ENCODE peak calls at places on chromosomes 12 and 14, in eight cellular contexts. V is CD8-positive, alpha-beta T cell; G is GM23248; A is hepatocyte; T is AG04450; O is neuronal stem cell; Y is aorta; Z is right atrium auricular region. N is an unnamed sample. For H3K27me3, the result is how much of the 10 kb centered on the place peaks cover.

GRCh38 chr14:24954037-24954696 is 95.8 kb downstream of the STXBP6 start:
- DNase-seq in V (no peak), G (no peak), A (no peak), T (no peak), O (no peak), Y (no peak), Z (no peak), N (no peak)

GRCh38 chr14:55220230-55220629 is 28.8 kb upstream of the DLGAP5 start:
- DNase-seq in V (no peak), G (peak), A (no peak), T (no peak), O (no peak), Y (no peak), Z (no peak), N (no peak)

GRCh38 chr12:117901631-117902030 is 67.2 kb downstream of the KSR2 start:
- DNase-seq in V (no peak), G (no peak), A (no peak), T (no peak), O (no peak), Y (no peak), Z (no peak), N (no peak)

GRCh38 chr14:36975834-36976233 is 196.6 kb downstream of the SLC25A21 start:
- DNase-seq in V (no peak), G (no peak), A (no peak), T (no peak), O (no peak), Y (no peak), Z (no peak), N (no peak)

GRCh38 chr14:64467131-64467530 is 1.8 kb downstream of the AKAP5 start:
- DNase-seq in V (no peak), G (no peak), A (no peak), T (no peak), O (no peak), Y (no peak), Z (no peak), N (no peak)

GRCh38 chr12:104522985-104523719 is 66.4 kb downstream of the CHST11 start:
- DNase-seq in V (no peak), G (peak), A (no peak), T (no peak), O (no peak), Y (no peak), Z (no peak), N (no peak)

GRCh38 chr14:29317423-29317822 is 550.8 kb downstream of the FOXG1 start:
- DNase-seq in V (no peak), G (no peak), A (no peak), T (no peak), O (no peak), Y (no peak), Z (no peak), N (no peak)

GRCh38 chr12:118060301-118061010 is 523 bp downstream of the WSB2 start:
- DNase-seq in V (peak), G (peak), A (peak), T (no peak), O (no peak), Y (peak), Z (no peak), N (peak)

GRCh38 chr12:89946518-89946917 is 237.9 kb upstream of the ATP2B1 start:
- DNase-seq in V (no peak), G (no peak), A (no peak), T (no peak), O (no peak), Y (no peak), Z (no peak), N (no peak)

GRCh38 chr14:80485764-80486163 is 274.5 kb upstream of the DIO2 start:
- DNase-seq in V (no peak), G (no peak), A (no peak), T (no peak), O (no peak), Y (no peak), Z (no peak), N (no peak)

GRCh38 chr12:116599285-116600122 is 40.3 kb downstream of the MAP1LC3B2 start:
- DNase-seq in V (peak), G (peak), A (peak), T (peak), O (peak), Y (peak), Z (peak), N (peak)

GRCh38 chr12:98221243-98221808 is 294.1 kb upstream of the TMPO start:
- DNase-seq in V (no peak), G (no peak), A (no peak), T (no peak), O (no peak), Y (no peak), Z (no peak), N (no peak)

GRCh38 chr12:104793280-104793679 is 164.8 kb downstream of the SLC41A2 start:
- DNase-seq in V (no peak), G (peak), A (no peak), T (no peak), O (no peak), Y (peak), Z (no peak), N (peak)

DNA sequence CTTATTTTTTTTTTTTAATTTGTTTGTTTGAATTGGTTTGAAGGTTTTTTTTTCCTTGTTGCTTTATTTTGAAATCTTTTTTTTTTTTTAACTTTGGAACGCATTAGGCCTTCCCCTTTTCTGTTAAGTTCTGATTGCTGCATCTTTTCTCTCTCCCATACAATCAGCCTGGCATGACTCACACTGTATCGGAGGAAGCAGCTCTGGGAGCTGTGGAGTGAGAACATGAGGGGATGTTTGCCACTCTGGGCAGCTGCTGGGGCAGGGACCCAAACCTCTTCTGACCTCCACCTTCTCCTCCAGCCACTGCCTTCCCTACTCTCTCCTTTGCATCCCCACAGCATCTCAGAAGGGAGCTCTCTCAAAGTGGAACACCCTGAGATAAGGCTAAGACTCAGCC is 160.3 kb upstream of the FKBP4 start:
- DNase-seq in V (no peak), G (no peak), A (no peak), T (no peak), O (no peak), Y (no peak), Z (no peak), N (no peak)
- H3K27me3 ChIP-seq in V (under half), G (under half), A (under half), T (under half), O (under half), Y (under half), Z (under half), N (under half)

GRCh38 chr14:92573761-92574498 is 60.3 kb downstream of the RIN3 start:
- DNase-seq in V (no peak), G (no peak), A (no peak), T (no peak), O (no peak), Y (no peak), Z (no peak), N (peak)
- H3K27me3 ChIP-seq in V (under half), G (under half), A (under half), T (under half), O (under half), Y (under half), Z (under half), N (under half)

GRCh38 chr12:109527489-109528123 is 45.7 kb downstream of the MMAB start:
- DNase-seq in V (no peak), G (no peak), A (no peak), T (no peak), O (no peak), Y (no peak), Z (no peak), N (no peak)
- H3K27me3 ChIP-seq in V (under half), G (under half), A (under half), T (under half), O (under half), Y (under half), Z (under half), N (under half)

GRCh38 chr12:5430639-5431603 is 987 bp upstream of the NTF3 start:
- DNase-seq in V (no peak), G (peak), A (no peak), T (no peak), O (no peak), Y (peak), Z (no peak), N (no peak)
- H3K27me3 ChIP-seq in V (under half), G (half or more), A (under half), T (under half), O (half or more), Y (under half), Z (under half), N (under half)

DNA sequence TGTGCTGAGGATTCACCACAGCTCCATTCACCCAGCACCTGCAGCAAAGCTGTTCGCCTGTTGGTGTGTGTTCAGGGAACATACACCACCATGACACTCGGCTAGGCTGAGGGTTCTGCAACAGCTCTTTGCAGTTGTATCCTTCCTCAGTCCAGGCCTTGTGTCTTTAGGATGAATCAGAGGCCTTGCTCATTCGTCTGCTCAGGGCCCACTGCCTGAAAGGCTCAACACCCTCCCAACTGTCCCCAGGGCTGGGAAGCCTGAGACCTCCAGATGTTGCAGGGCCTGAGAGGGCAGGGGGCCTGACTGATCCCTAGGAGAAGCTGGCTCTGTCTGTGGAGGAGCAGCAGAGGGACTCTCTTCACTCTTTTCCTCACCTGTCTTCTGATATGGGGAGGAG is 11.2 kb downstream of the ZDHHC22 start:
- DNase-seq in V (no peak), G (no peak), A (no peak), T (no peak), O (no peak), Y (no peak), Z (peak), N (no peak)
- H3K27me3 ChIP-seq in V (under half), G (under half), A (under half), T (under half), O (under half), Y (under half), Z (under half), N (under half)

GRCh38 chr14:104583424-104584114 is 4.0 kb downstream of the C14orf180 start:
- DNase-seq in V (no peak), G (no peak), A (no peak), T (no peak), O (no peak), Y (no peak), Z (no peak), N (no peak)
- H3K27me3 ChIP-seq in V (under half), G (under half), A (under half), T (under half), O (half or more), Y (under half), Z (under half), N (under half)

GRCh38 chr12:30930238-30931010 is 3.9 kb downstream of the TSPAN11 start:
- DNase-seq in V (no peak), G (no peak), A (no peak), T (no peak), O (no peak), Y (no peak), Z (peak), N (no peak)

GRCh38 chr12:30926243-30927209 is at the start of gene TSPAN11:
- DNase-seq in V (no peak), G (peak), A (peak), T (no peak), O (peak), Y (no peak), Z (no peak), N (peak)

GRCh38 chr12:30925607-30926242 is 823 bp upstream of the TSPAN11 start:
- DNase-seq in V (no peak), G (no peak), A (no peak), T (no peak), O (no peak), Y (no peak), Z (no peak), N (peak)

GRCh38 chr12:30928356-30929264 is 2.1 kb downstream of the TSPAN11 start:
- DNase-seq in V (no peak), G (no peak), A (no peak), T (no peak), O (no peak), Y (no peak), Z (peak), N (peak)

GRCh38 chr12:30927210-30927576 is 645 bp downstream of the TSPAN11 start:
- DNase-seq in V (no peak), G (peak), A (no peak), T (no peak), O (no peak), Y (no peak), Z (no peak), N (no peak)
- H3K27me3 ChIP-seq in V (under half), G (under half), A (under half), T (under half), O (under half), Y (under half), Z (under half), N (under half)

GRCh38 chr12:125284087-125284486 is 218.9 kb downstream of the AACS start:
- DNase-seq in V (no peak), G (no peak), A (no peak), T (no peak), O (no peak), Y (no peak), Z (no peak), N (no peak)

GRCh38 chr12:125283521-125283920 is 218.3 kb downstream of the AACS start:
- DNase-seq in V (no peak), G (no peak), A (no peak), T (no peak), O (no peak), Y (no peak), Z (no peak), N (no peak)

GRCh38 chr12:125287155-125287847 is 222.1 kb downstream of the AACS start:
- DNase-seq in V (no peak), G (no peak), A (no peak), T (no peak), O (no peak), Y (no peak), Z (no peak), N (no peak)

GRCh38 chr12:125286005-125286727 is 220.9 kb downstream of the AACS start:
- DNase-seq in V (no peak), G (no peak), A (no peak), T (no peak), O (no peak), Y (no peak), Z (no peak), N (no peak)

GRCh38 chr12:125284945-125285344 is 219.7 kb downstream of the AACS start:
- DNase-seq in V (no peak), G (no peak), A (no peak), T (no peak), O (no peak), Y (no peak), Z (no peak), N (no peak)
- H3K27me3 ChIP-seq in V (under half), G (under half), A (under half), T (under half), O (under half), Y (under half), Z (under half), N (under half)

GRCh38 chr12:54059668-54060067 is 6.0 kb downstream of the HOXC4 start:
- DNase-seq in V (no peak), G (no peak), A (no peak), T (no peak), O (no peak), Y (no peak), Z (no peak), N (no peak)
- H3K27me3 ChIP-seq in V (under half), G (under half), A (half or more), T (under half), O (half or more), Y (under half), Z (under half), N (under half)

GRCh38 chr12:17214910-17215309 is 608.9 kb upstream of the LMO3 start:
- DNase-seq in V (no peak), G (no peak), A (no peak), T (no peak), O (no peak), Y (no peak), Z (no peak), N (no peak)

GRCh38 chr12:17215754-17216153 is 609.8 kb upstream of the LMO3 start:
- DNase-seq in V (no peak), G (no peak), A (no peak), T (no peak), O (no peak), Y (no peak), Z (no peak), N (no peak)

DNA sequence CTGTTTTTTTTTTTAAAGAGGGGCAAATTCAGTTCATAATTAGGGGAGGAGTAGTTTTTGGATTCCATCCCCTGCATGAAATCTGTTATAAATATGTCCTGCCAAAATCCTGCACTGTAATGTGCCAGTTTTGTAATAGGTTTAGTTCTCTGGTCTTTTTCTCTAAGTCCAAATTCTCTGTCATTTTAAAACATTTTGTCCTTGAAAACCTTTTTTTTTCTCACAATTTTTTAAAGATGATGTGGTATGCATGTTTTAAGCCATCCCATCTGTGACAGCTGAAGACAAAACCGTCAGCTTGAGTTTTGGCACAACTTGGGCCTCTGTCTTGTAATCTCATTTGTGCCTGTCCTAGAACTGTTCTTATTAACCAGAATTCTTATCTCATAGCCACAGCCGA is 610.2 kb upstream of the LMO3 start:
- DNase-seq in V (no peak), G (no peak), A (no peak), T (no peak), O (no peak), Y (no peak), Z (no peak), N (no peak)
- H3K27me3 ChIP-seq in V (under half), G (under half), A (under half), T (under half), O (under half), Y (under half), Z (under half), N (under half)

N was measured in tibial artery.